ENCODE peak calls at places on chromosomes 1 and 21, in four cellular contexts. O is K562, I is H1, L is SK-N-SH. V is an unnamed sample.

GRCh38 chr1:174448531-174448883 is 743 bp downstream of the GPR52 start:
- DNase-seq in I (no peak), O (no peak), L (no peak), V (no peak)

GRCh38 chr1:223363057-223363855 is 720 bp downstream of the SUSD4 start:
- DNase-seq in I (peak; percentile 76), L (peak; percentile 72), O (no peak), V (peak; percentile 53)

GRCh38 chr1:226778657-226779058 is 39.6 kb upstream of the ITPKB start:
- DNase-seq in O (no peak), L (no peak), I (no peak), V (no peak)

GRCh38 chr1:36199934-36200741 is 24.1 kb upstream of the THRAP3 start:
- DNase-seq in I (no peak), O (no peak), L (no peak), V (no peak)

GRCh38 chr1:52579415-52579814 is 22.8 kb upstream of the GPX7 start:
- DNase-seq in L (no peak), I (no peak), O (no peak), V (no peak)

GRCh38 chr1:37764888-37765441 is at the start of gene EPHA10:
- DNase-seq in L (peak; percentile 97), I (peak; percentile 90), O (no peak), V (peak; percentile 91)

GRCh38 chr1:5478156-5478695 is 514.0 kb downstream of the NPHP4 start:
- DNase-seq in L (no peak), I (no peak), O (no peak), V (no peak)

GRCh38 chr1:210816136-210816535 is 317.8 kb downstream of the KCNH1 start:
- DNase-seq in O (no peak), I (no peak), L (no peak), V (no peak)

GRCh38 chr1:7379445-7379971 is 391.6 kb upstream of the VAMP3 start:
- DNase-seq in O (no peak), L (no peak), I (no peak), V (peak; percentile 36)

GRCh38 chr1:94265931-94266330 is 28.5 kb upstream of the ARHGAP29 start:
- DNase-seq in I (no peak), L (no peak), O (no peak), V (no peak)

GRCh38 chr1:1118011-1118892 is 2.4 kb upstream of the C1orf159 start:
- DNase-seq in L (no peak), I (no peak), O (no peak), V (no peak)

GRCh38 chr1:162674018-162674608 is 41.8 kb downstream of the DDR2 start:
- DNase-seq in O (no peak), L (no peak), I (no peak), V (no peak)

GRCh38 chr1:60765204-60765603 is 317.2 kb upstream of the NFIA start:
- DNase-seq in L (peak; percentile 32), I (no peak), O (peak; percentile 53), V (peak; percentile 32)

GRCh38 chr1:36083635-36084501 is at the start of gene TEKT2:
- DNase-seq in I (peak; percentile 90), L (peak; percentile 96), O (no peak), V (peak; percentile 87)

GRCh38 chr1:167225920-167226319 is 5.2 kb downstream of the POU2F1 start:
- DNase-seq in O (peak; percentile 28), L (no peak), I (no peak), V (no peak)

GRCh38 chr1:211928993-211929637 is 98.6 kb upstream of the LPGAT1 start:
- DNase-seq in L (no peak), I (no peak), O (peak; percentile 74), V (no peak)

GRCh38 chr1:176816232-176816631 is 348.3 kb downstream of the ASTN1 start:
- DNase-seq in L (no peak), I (no peak), O (no peak), V (no peak)

GRCh38 chr1:32769524-32770220 is 47.5 kb downstream of the YARS1 start:
- DNase-seq in I (no peak), L (no peak), O (peak; percentile 45), V (no peak)

GRCh38 chr1:88877382-88877825 is 14.0 kb downstream of the GTF2B start:
- DNase-seq in L (peak; percentile 23), I (no peak), O (peak; percentile 16), V (no peak)

GRCh38 chr1:67575861-67576260 is 109.1 kb upstream of the GADD45A start:
- DNase-seq in O (no peak), I (no peak), L (no peak), V (no peak)

GRCh38 chr1:6646499-6647148 is 22.0 kb downstream of the THAP3 start:
- DNase-seq in L (peak; percentile 66), O (peak; percentile 56), I (no peak), V (peak; percentile 27)

GRCh38 chr1:87370519-87370918 is 41.8 kb downstream of the LMO4 start:
- DNase-seq in I (no peak), O (no peak), L (peak; percentile 6), V (no peak)

GRCh38 chr1:107529511-107530149 is 388.8 kb downstream of the NTNG1 start:
- DNase-seq in I (no peak), L (peak; percentile 67), O (peak; percentile 46), V (peak; percentile 19)

GRCh38 chr1:211722277-211723175 is 47.1 kb upstream of the NEK2 start:
- DNase-seq in I (no peak), O (peak; percentile 89), L (no peak), V (no peak)

GRCh38 chr21:28904961-28905435 is 87.7 kb downstream of the LTN1 start:
- DNase-seq in L (no peak), I (no peak), O (no peak), V (no peak)

GRCh38 chr1:97610748-97611147 is 310.1 kb downstream of the DPYD start:
- DNase-seq in L (no peak), I (no peak), O (no peak), V (no peak)

GRCh38 chr1:20358761-20359263 is 68.1 kb downstream of the VWA5B1 start:
- DNase-seq in I (no peak), O (no peak), L (peak; percentile 81), V (no peak)

GRCh38 chr1:174788981-174789380 is 210.8 kb upstream of the CACYBP start:
- DNase-seq in I (no peak), O (peak; percentile 33), L (no peak), V (no peak)

GRCh38 chr1:8348777-8349472 is 31.0 kb downstream of the SLC45A1 start:
- DNase-seq in I (peak; percentile 92), L (peak; percentile 91), O (peak; percentile 76), V (peak; percentile 86)

GRCh38 chr1:223535261-223535778 is 130.2 kb downstream of the CAPN8 start:
- DNase-seq in I (no peak), O (no peak), L (no peak), V (no peak)

GRCh38 chr1:215473943-215474342 is 93.2 kb upstream of the KCTD3 start:
- DNase-seq in O (no peak), L (no peak), I (no peak), V (no peak)

GRCh38 chr1:194289569-194290266 is 1103.3 kb upstream of the B3GALT2 start:
- DNase-seq in I (no peak), O (no peak), L (no peak), V (no peak)

GRCh38 chr1:168386949-168387586 is 106.4 kb downstream of the TBX19 start:
- DNase-seq in L (peak; percentile 58), I (peak; percentile 78), O (no peak), V (peak; percentile 73)

GRCh38 chr1:36095760-36096405 is 7.2 kb downstream of the ADPRS start:
- DNase-seq in L (no peak), I (no peak), O (no peak), V (no peak)

GRCh38 chr1:200911361-200911760 is 16.7 kb downstream of the INAVA start:
- DNase-seq in I (no peak), O (no peak), L (no peak), V (no peak)
- TF ChIP-seq TEAD4 in I (no peak), O (no peak), L (no peak), V (no peak)

GRCh38 chr1:203867816-203868215 is 6.4 kb downstream of the SNRPE start:
- DNase-seq in L (no peak), I (no peak), O (no peak), V (no peak)

GRCh38 chr1:203870256-203870655 is 8.9 kb downstream of the SNRPE start:
- DNase-seq in O (no peak), L (no peak), I (no peak), V (no peak)

GRCh38 chr1:203873094-203873493 is 11.7 kb downstream of the SNRPE start:
- DNase-seq in I (no peak), O (no peak), L (no peak), V (no peak)

DNA sequence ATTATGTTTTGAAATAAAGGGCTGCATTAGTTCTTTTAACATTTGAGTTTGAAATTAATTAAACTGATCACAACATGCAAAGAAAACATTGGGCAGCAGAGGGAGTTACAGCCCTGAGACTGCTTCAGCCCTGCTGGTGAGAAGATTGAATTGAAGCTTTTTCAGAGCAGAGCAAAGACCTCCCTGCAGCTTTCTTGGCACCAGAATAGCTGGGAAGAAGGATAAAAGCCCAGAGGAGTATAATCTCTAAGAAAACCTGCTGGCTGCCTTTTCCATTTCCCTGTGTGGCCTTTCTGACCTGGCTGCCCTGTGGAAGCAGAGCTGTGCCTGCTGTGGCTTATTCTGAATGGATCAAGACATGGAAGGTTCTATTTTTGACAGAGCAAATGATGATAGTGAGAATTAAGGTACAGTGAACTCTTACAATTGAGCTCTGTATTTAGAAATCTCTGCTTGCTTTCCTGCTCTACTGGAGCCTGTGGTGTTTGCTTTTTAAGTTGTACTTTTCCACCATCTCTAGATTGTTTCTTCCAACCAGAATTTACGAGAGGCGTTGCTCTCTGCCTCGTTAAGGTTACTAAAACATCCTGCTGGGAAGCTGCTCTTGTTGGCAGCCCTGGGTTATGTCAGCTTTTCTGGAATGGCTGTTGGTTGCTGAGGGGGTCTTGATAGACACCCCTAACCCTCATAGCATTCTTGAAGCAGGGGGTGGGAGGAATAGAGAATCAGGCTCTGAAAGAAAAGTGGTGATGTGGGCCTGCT is 9.9 kb downstream of the SNRPE start:
- DNase-seq in L (peak; percentile 70), O (peak; percentile 56), I (no peak), V (peak; percentile 24)
- TF ChIP-seq TEAD4 in L (no peak), O (no peak), I (no peak), V (no peak)

DNA sequence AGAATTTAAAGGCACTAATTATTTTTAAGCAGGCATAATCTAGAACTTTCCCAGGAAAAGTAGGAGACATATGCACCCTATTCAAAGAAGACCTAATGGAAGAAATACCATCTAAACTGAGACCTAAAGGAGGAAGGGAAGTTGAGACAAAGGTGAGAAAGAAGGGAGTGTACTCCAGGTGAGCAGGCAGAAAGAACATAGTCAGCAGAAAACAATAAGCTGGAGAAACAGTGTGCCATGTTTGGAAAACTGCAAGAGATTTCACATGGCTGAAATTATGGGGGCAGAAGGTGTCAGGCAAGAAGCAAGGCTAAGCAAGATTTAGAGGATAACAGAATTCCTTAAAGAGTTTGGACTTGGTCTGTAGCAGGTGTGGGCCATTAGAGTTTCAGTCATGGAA is 167.0 kb upstream of the USP25 start:
- DNase-seq in I (no peak), O (no peak), L (no peak), V (no peak)
- TF ChIP-seq TEAD4 in I (no peak), O (no peak), L (no peak), V (no peak)

DNA sequence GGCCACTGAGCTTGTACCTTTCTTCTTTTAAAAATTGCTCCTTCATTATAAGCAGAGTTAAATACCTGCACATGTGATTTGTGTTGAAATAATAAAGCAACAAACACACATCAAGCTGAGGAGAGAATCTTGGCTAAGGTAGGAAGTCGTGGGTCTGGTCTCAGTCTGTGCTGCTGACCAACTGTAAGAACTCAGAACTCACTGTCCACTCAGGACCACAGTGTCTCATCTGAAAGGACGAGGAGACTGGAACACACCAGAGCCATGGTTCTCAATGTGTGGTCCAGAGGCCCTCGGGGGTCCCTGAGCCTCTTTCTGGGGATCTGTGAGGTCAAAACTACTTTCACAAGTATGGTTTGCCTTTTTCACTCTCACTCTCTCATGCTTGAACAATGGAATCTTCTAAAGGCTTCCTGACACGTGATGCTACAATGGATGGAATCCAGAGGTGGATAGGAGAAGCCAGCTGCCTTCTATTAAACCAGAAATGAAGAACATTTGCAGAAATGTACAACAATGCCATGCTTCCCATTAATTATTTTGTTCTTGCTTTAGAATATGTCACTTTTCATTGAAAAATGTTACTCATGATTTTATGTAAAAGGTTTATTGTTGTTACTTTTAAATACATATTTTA is 17.3 kb upstream of the ETS2 start:
- DNase-seq in I (no peak), O (no peak), L (no peak), V (no peak)
- TF ChIP-seq TEAD4 in I (no peak), O (no peak), L (no peak), V (no peak)